ENCODE peak calls at places on chromosomes 4 and X, in six cellular contexts. S, F, P, Y, U and H are unnamed samples.

GRCh38 chrX:40773809-40774208 is 38.5 kb upstream of the MED14 start:
- DNase-seq in P (peak; percentile 60), U (no peak), S (no peak), Y (no peak), F (no peak), H (peak; percentile 42)

GRCh38 chrX:46737462-46737861 is 21.5 kb downstream of the SLC9A7 start:
- DNase-seq in F (no peak), P (peak; percentile 73), Y (no peak), S (no peak), U (no peak), H (no peak)

GRCh38 chr4:2940267-2941137 is 22.7 kb downstream of the NOP14 start:
- DNase-seq in F (no peak), S (no peak), P (no peak), U (no peak), Y (no peak), H (no peak)

GRCh38 chrX:47232803-47233332 is at the start of gene USP11:
- DNase-seq in P (peak; percentile 51), Y (peak; percentile 83), S (peak; percentile 78), U (peak; percentile 43), F (peak; percentile 56), H (no peak)

GRCh38 chr4:150782311-150782710 is 200.4 kb downstream of the MAB21L2 start:
- DNase-seq in P (peak; percentile 7), Y (no peak), F (no peak), S (no peak), U (no peak), H (no peak)

GRCh38 chr4:39495446-39496208 is 31.6 kb downstream of the UGDH start:
- DNase-seq in Y (no peak), F (no peak), P (peak; percentile 10), U (no peak), S (no peak), H (peak; percentile 67)

GRCh38 chr4:95599777-95600436 is 51.1 kb upstream of the UNC5C start:
- DNase-seq in S (no peak), F (no peak), P (no peak), U (no peak), Y (no peak), H (no peak)

GRCh38 chrX:115889121-115889890 is 281.2 kb upstream of the AGTR2 start:
- DNase-seq in P (no peak), U (no peak), Y (no peak), S (no peak), F (no peak), H (no peak)

GRCh38 chrX:64662876-64663275 is 267.6 kb upstream of the MTMR8 start:
- DNase-seq in P (no peak), S (no peak), F (no peak), Y (no peak), U (no peak), H (no peak)

GRCh38 chr4:184648220-184649025 is 824 bp downstream of the CASP3 start:
- DNase-seq in U (peak; percentile 71), F (peak; percentile 67), Y (peak; percentile 69), P (peak; percentile 33), S (peak; percentile 72), H (peak; percentile 50)

GRCh38 chrX:123797543-123798447 is 62.1 kb upstream of the XIAP start:
- DNase-seq in U (no peak), F (no peak), Y (no peak), P (no peak), S (no peak), H (no peak)

GRCh38 chrX:2767631-2768455 is 16.0 kb downstream of the XG start:
- DNase-seq in S (no peak), U (peak; percentile 40), P (peak; percentile 21), F (peak; percentile 54), Y (peak; percentile 52), H (peak; percentile 24)

GRCh38 chrX:41720125-41720780 is 3.7 kb upstream of the GPR82 start:
- DNase-seq in F (no peak), S (peak; percentile 29), P (peak; percentile 41), U (no peak), Y (no peak), H (no peak)

GRCh38 chr4:71241467-71242401 is 97.1 kb upstream of the SLC4A4 start:
- DNase-seq in Y (no peak), F (peak; percentile 59), S (no peak), P (peak; percentile 52), U (peak; percentile 12), H (no peak)

GRCh38 chr4:76504613-76505465 is 69.8 kb downstream of the SHROOM3 start:
- DNase-seq in U (peak; percentile 42), F (no peak), Y (peak; percentile 53), S (peak; percentile 32), P (peak; percentile 63), H (peak; percentile 35)

GRCh38 chrX:121755541-121755940 is 708.1 kb downstream of the GLUD2 start:
- DNase-seq in F (no peak), S (no peak), P (no peak), U (no peak), Y (peak; percentile 1), H (peak; percentile 51)

GRCh38 chr4:52010976-52011375 is 9.2 kb downstream of the LRRC66 start:
- DNase-seq in U (no peak), P (no peak), F (no peak), S (no peak), Y (no peak), H (no peak)

GRCh38 chr4:118762146-118762545 is 73.8 kb downstream of the SEC24D start:
- DNase-seq in U (no peak), P (no peak), S (no peak), Y (no peak), F (no peak), H (no peak)

GRCh38 chr4:74473155-74473811 is 28.3 kb downstream of the AREG start:
- DNase-seq in U (peak; percentile 11), P (peak; percentile 91), S (no peak), Y (no peak), F (peak; percentile 35), H (peak; percentile 74)

GRCh38 chr4:98657531-98658286 is 702 bp downstream of the TSPAN5 start:
- DNase-seq in S (no peak), F (no peak), P (peak; percentile 69), Y (peak; percentile 72), U (no peak), H (peak; percentile 75)

GRCh38 chrX:9117851-9118250 is 83.9 kb upstream of the FAM9B start:
- DNase-seq in P (peak; percentile 27), Y (no peak), F (no peak), S (no peak), U (no peak), H (no peak)

GRCh38 chrX:153984351-153985178 is 12.0 kb downstream of the TMEM187 start:
- DNase-seq in U (peak; percentile 39), P (no peak), S (no peak), F (no peak), Y (no peak), H (no peak)

GRCh38 chr4:94561249-94562024 is 109.7 kb downstream of the PDLIM5 start:
- DNase-seq in S (no peak), U (no peak), P (peak; percentile 87), Y (no peak), F (no peak), H (no peak)

GRCh38 chr4:111283066-111283677 is 660.3 kb upstream of the PITX2 start:
- DNase-seq in F (peak; percentile 47), U (peak; percentile 63), Y (peak; percentile 71), P (peak; percentile 57), S (peak; percentile 55), H (no peak)

GRCh38 chrX:37958493-37959211 is 47.7 kb upstream of the SYTL5 start:
- DNase-seq in Y (no peak), P (peak; percentile 1), U (no peak), S (no peak), F (no peak), H (no peak)

GRCh38 chr4:2831611-2832308 is 11.9 kb upstream of the ADD1 start:
- DNase-seq in U (no peak), P (no peak), F (no peak), S (no peak), Y (no peak), H (no peak)

DNA sequence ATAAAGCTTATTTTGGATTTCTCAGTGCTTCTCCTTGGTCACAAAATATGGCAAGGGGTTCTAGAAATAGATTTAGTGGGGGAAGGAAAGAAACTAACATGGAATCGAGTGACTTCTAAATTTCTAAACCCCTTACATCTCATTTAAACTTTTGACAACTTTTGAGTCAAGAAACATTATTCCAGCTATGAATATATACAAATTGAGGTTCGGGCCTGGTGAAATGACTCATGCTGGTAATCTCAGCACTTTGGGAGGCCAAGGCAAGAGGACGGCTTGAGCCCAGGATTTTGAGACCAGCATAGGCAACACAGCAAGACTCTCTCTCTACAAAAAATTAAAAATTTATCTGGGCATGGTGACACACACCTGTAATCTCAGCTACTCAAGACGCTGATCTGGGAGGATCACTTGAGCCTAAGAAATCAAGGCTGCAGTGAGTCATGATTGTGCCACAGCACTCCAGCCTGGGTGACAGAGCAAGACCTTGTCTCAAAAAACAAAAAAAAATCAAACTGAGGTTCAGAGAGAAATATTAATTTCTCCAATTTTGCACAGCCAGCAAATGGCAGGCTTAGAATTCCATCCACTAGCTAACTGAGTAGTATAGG is 99.8 kb downstream of the ANXA3 start:
- DNase-seq in P (no peak), F (no peak), U (no peak), Y (no peak), S (no peak), H (no peak)
- H3K4me1 ChIP-seq in P (peaks cover 14% of the 10 kb centered on the region), F (peaks cover 17% of the 10 kb centered on the region), U (peaks cover 5% of the 10 kb centered on the region), Y (no peaks in the 10 kb centered on the region), S (peaks cover 4% of the 10 kb centered on the region), H (peaks cover 14% of the 10 kb centered on the region)

GRCh38 chr4:40548256-40548655 is 81.4 kb downstream of the RBM47 start:
- DNase-seq in S (no peak), U (no peak), P (peak; percentile 45), Y (no peak), F (no peak), H (no peak)
- H3K27ac ChIP-seq in S (no peak overlapping the region), U (no peak overlapping the region), P (no peak overlapping the region), Y (no peak overlapping the region), F (no peak overlapping the region), H (no peak overlapping the region)

GRCh38 chrX:51148848-51149247 is 183.8 kb upstream of the NUDT10 start:
- DNase-seq in S (peak; percentile 13), Y (peak; percentile 59), U (peak; percentile 2), F (no peak), P (no peak), H (no peak)
- TF ChIP-seq CTCF in S (peak; percentile 49), Y (peak; percentile 55), U (no peak), F (no peak), P (no peak), H (no peak)

GRCh38 chr4:89287945-89288344 is 19.7 kb downstream of the GPRIN3 start:
- DNase-seq in P (no peak), F (no peak), U (no peak), S (no peak), Y (no peak), H (no peak)
- H3K4me1 ChIP-seq in P (no peaks in the 10 kb centered on the region), F (peaks cover 35% of the 10 kb centered on the region), U (peaks cover 27% of the 10 kb centered on the region), S (peaks cover 29% of the 10 kb centered on the region), Y (no peaks in the 10 kb centered on the region), H (no peaks in the 10 kb centered on the region)

GRCh38 chr4:87532907-87533306 is 3.7 kb upstream of the SPARCL1 start:
- DNase-seq in P (no peak), S (no peak), U (no peak), F (no peak), Y (no peak), H (no peak)
- H3K27ac ChIP-seq in P (no peak overlapping the region), S (no peak overlapping the region), U (no peak overlapping the region), F (no peak overlapping the region), Y (no peak overlapping the region), H (no peak overlapping the region)

GRCh38 chr4:137644201-137644600 is 111.9 kb upstream of the PCDH18 start:
- DNase-seq in Y (no peak), U (no peak), S (no peak), F (no peak), P (peak; percentile 62), H (peak; percentile 11)
- TF ChIP-seq CTCF in Y (no peak), U (no peak), S (no peak), F (no peak), P (no peak), H (no peak)

GRCh38 chr4:168854216-168854921 is 155.7 kb downstream of the CBR4 start:
- DNase-seq in Y (no peak), S (no peak), F (no peak), P (no peak), U (no peak), H (no peak)
- H3K4me1 ChIP-seq in Y (peaks cover 15% of the 10 kb centered on the region), S (no peaks in the 10 kb centered on the region), F (peaks cover 26% of the 10 kb centered on the region), P (peaks cover 27% of the 10 kb centered on the region), U (no peaks in the 10 kb centered on the region), H (peaks cover 5% of the 10 kb centered on the region)